ENCODE peak calls at places on chromosomes 6 and 20, in four cellular contexts. One of them, this sample, is unnamed.

GRCh38 chr6:42268016-42268834 is 50.6 kb upstream of the MRPS10 start:
- DNase-seq in M059J: no peak
- DNase-seq in effector CD8-positive, alpha-beta T cell: no peak
- DNase-seq in stomach: no peak
- DNase-seq in this sample: no peak

GRCh38 chr20:58293453-58293852 is 16.1 kb upstream of the RAB22A start:
- DNase-seq in M059J: no peak
- DNase-seq in effector CD8-positive, alpha-beta T cell: no peak
- DNase-seq in stomach: no peak
- DNase-seq in this sample: no peak

GRCh38 chr20:10007158-10007557 is 27.6 kb upstream of the ANKEF1 start:
- DNase-seq in effector CD8-positive, alpha-beta T cell: no peak
- DNase-seq in stomach: no peak
- DNase-seq in M059J: no peak
- DNase-seq in this sample: no peak

GRCh38 chr20:5996765-5997164 is 46.3 kb downstream of the MCM8 start:
- DNase-seq in effector CD8-positive, alpha-beta T cell: no peak
- DNase-seq in M059J: peak
- DNase-seq in stomach: no peak
- DNase-seq in this sample: no peak

GRCh38 chr20:36112112-36112511 is 42.4 kb upstream of the EPB41L1 start:
- DNase-seq in stomach: peak
- DNase-seq in M059J: no peak
- DNase-seq in effector CD8-positive, alpha-beta T cell: no peak
- DNase-seq in this sample: no peak

GRCh38 chr6:42175860-42176259 is 2.7 kb downstream of the GUCA1A start:
- DNase-seq in stomach: no peak
- DNase-seq in effector CD8-positive, alpha-beta T cell: no peak
- DNase-seq in M059J: no peak
- DNase-seq in this sample: no peak

GRCh38 chr20:20225325-20225724 is 142.6 kb upstream of the INSM1 start:
- DNase-seq in M059J: no peak
- DNase-seq in stomach: no peak
- DNase-seq in effector CD8-positive, alpha-beta T cell: no peak
- DNase-seq in this sample: no peak

GRCh38 chr6:27650620-27651370 is 177.9 kb upstream of the ZNF184 start:
- DNase-seq in M059J: peak
- DNase-seq in stomach: no peak
- DNase-seq in effector CD8-positive, alpha-beta T cell: no peak
- DNase-seq in this sample: no peak

GRCh38 chr6:17007749-17008148 is 94.1 kb upstream of the STMND1 start:
- DNase-seq in stomach: no peak
- DNase-seq in M059J: no peak
- DNase-seq in effector CD8-positive, alpha-beta T cell: no peak
- DNase-seq in this sample: no peak

GRCh38 chr6:111950661-111951426 is 77.6 kb upstream of the FYN start:
- DNase-seq in M059J: peak
- DNase-seq in effector CD8-positive, alpha-beta T cell: no peak
- DNase-seq in stomach: no peak
- DNase-seq in this sample: peak